ENCODE peak calls at places on chromosomes 2 and 18, in seven cellular contexts. One of them, this sample, is unnamed.

GRCh38 chr2:217054791-217055190 is 194.9 kb upstream of the TNP1 start:
- DNase-seq in IMR-90: no peak
- DNase-seq in type B pancreatic cell: no peak
- DNase-seq in heart left ventricle: no peak
- DNase-seq in omental fat pad: no peak
- DNase-seq in tibial artery: no peak
- DNase-seq in WTC11: no peak
- DNase-seq in this sample: no peak

GRCh38 chr2:127000937-127001336 is 102.2 kb downstream of the TEX51 start:
- DNase-seq in omental fat pad: no peak
- DNase-seq in type B pancreatic cell: no peak
- DNase-seq in tibial artery: no peak
- DNase-seq in WTC11: no peak
- DNase-seq in heart left ventricle: no peak
- DNase-seq in IMR-90: no peak
- DNase-seq in this sample: peak

GRCh38 chr2:190069936-190070696 is 7.6 kb upstream of the MSTN start:
- DNase-seq in omental fat pad: no peak
- DNase-seq in type B pancreatic cell: no peak
- DNase-seq in IMR-90: peak
- DNase-seq in WTC11: no peak
- DNase-seq in tibial artery: no peak
- DNase-seq in heart left ventricle: no peak
- DNase-seq in this sample: peak

GRCh38 chr18:22309191-22309590 is 108.5 kb downstream of the CTAGE1 start:
- DNase-seq in heart left ventricle: no peak
- DNase-seq in IMR-90: peak
- DNase-seq in omental fat pad: no peak
- DNase-seq in type B pancreatic cell: no peak
- DNase-seq in WTC11: no peak
- DNase-seq in tibial artery: no peak
- DNase-seq in this sample: no peak

GRCh38 chr18:30682667-30683066 is 359.9 kb downstream of the DSC3 start:
- DNase-seq in heart left ventricle: no peak
- DNase-seq in type B pancreatic cell: no peak
- DNase-seq in tibial artery: no peak
- DNase-seq in WTC11: no peak
- DNase-seq in omental fat pad: no peak
- DNase-seq in IMR-90: no peak
- DNase-seq in this sample: no peak

GRCh38 chr18:35172009-35172408 is 68.8 kb upstream of the ZNF397 start:
- DNase-seq in heart left ventricle: no peak
- DNase-seq in IMR-90: no peak
- DNase-seq in omental fat pad: no peak
- DNase-seq in type B pancreatic cell: no peak
- DNase-seq in WTC11: no peak
- DNase-seq in tibial artery: no peak
- DNase-seq in this sample: no peak

GRCh38 chr2:100967716-100968115 is 34.4 kb upstream of the RPL31 start:
- DNase-seq in tibial artery: peak
- DNase-seq in WTC11: no peak
- DNase-seq in omental fat pad: no peak
- DNase-seq in type B pancreatic cell: no peak
- DNase-seq in heart left ventricle: no peak
- DNase-seq in IMR-90: no peak
- DNase-seq in this sample: no peak

GRCh38 chr2:98637401-98638144 is 29.2 kb downstream of the UNC50 start:
- DNase-seq in IMR-90: no peak
- DNase-seq in tibial artery: no peak
- DNase-seq in heart left ventricle: no peak
- DNase-seq in WTC11: no peak
- DNase-seq in type B pancreatic cell: no peak
- DNase-seq in omental fat pad: no peak
- DNase-seq in this sample: peak

GRCh38 chr2:24273598-24273997 is 86.7 kb downstream of the ITSN2 start:
- DNase-seq in WTC11: no peak
- DNase-seq in heart left ventricle: no peak
- DNase-seq in IMR-90: no peak
- DNase-seq in omental fat pad: no peak
- DNase-seq in tibial artery: no peak
- DNase-seq in type B pancreatic cell: no peak
- DNase-seq in this sample: no peak

GRCh38 chr2:144701259-144701658 is 181.3 kb upstream of the ZEB2 start:
- DNase-seq in type B pancreatic cell: no peak
- DNase-seq in IMR-90: no peak
- DNase-seq in WTC11: no peak
- DNase-seq in tibial artery: no peak
- DNase-seq in heart left ventricle: no peak
- DNase-seq in omental fat pad: no peak
- DNase-seq in this sample: no peak

GRCh38 chr18:5456577-5457466 is 87.0 kb downstream of the EPB41L3 start:
- DNase-seq in WTC11: peak
- DNase-seq in IMR-90: peak
- DNase-seq in type B pancreatic cell: no peak
- DNase-seq in omental fat pad: no peak
- DNase-seq in tibial artery: no peak
- DNase-seq in heart left ventricle: peak
- DNase-seq in this sample: no peak
- TF ChIP-seq CTCF in WTC11: no peak
- TF ChIP-seq CTCF in IMR-90: peak
- TF ChIP-seq CTCF in type B pancreatic cell: peak
- TF ChIP-seq CTCF in omental fat pad: no peak
- TF ChIP-seq CTCF in tibial artery: peak
- TF ChIP-seq CTCF in heart left ventricle: no peak
- TF ChIP-seq CTCF in this sample: peak

GRCh38 chr2:129587426-129588064 is 391.9 kb upstream of the RAB6C start:
- DNase-seq in WTC11: peak
- DNase-seq in tibial artery: no peak
- DNase-seq in IMR-90: no peak
- DNase-seq in omental fat pad: no peak
- DNase-seq in heart left ventricle: no peak
- DNase-seq in type B pancreatic cell: no peak
- DNase-seq in this sample: no peak
- TF ChIP-seq CTCF in WTC11: peak
- TF ChIP-seq CTCF in tibial artery: no peak
- TF ChIP-seq CTCF in IMR-90: no peak
- TF ChIP-seq CTCF in omental fat pad: no peak
- TF ChIP-seq CTCF in heart left ventricle: no peak
- TF ChIP-seq CTCF in type B pancreatic cell: no peak
- TF ChIP-seq CTCF in this sample: no peak

DNA sequence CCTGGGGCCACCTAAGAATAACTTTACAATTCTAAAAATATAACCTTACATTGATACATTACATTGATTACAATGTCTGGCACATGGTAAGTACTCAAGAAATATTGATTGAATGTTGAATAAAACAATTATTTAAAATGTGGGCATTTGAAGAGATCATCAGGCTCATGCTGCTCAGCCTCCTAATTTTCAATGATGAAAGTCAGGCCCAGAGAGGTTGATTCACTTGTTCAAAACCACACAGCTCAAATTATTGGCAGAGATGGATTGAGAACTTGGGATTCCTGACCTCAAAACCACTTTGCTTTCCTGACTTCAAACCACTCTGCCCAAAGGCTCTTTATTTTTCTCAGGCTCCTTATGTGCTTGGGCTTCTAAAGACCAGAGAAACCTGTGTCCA is 34.7 kb downstream of the ANKRD29 start:
- DNase-seq in IMR-90: no peak
- DNase-seq in tibial artery: no peak
- DNase-seq in heart left ventricle: no peak
- DNase-seq in type B pancreatic cell: no peak
- DNase-seq in omental fat pad: no peak
- DNase-seq in WTC11: no peak
- DNase-seq in this sample: no peak
- TF ChIP-seq CTCF in IMR-90: no peak
- TF ChIP-seq CTCF in tibial artery: no peak
- TF ChIP-seq CTCF in heart left ventricle: no peak
- TF ChIP-seq CTCF in type B pancreatic cell: no peak
- TF ChIP-seq CTCF in omental fat pad: no peak
- TF ChIP-seq CTCF in WTC11: no peak
- TF ChIP-seq CTCF in this sample: no peak

DNA sequence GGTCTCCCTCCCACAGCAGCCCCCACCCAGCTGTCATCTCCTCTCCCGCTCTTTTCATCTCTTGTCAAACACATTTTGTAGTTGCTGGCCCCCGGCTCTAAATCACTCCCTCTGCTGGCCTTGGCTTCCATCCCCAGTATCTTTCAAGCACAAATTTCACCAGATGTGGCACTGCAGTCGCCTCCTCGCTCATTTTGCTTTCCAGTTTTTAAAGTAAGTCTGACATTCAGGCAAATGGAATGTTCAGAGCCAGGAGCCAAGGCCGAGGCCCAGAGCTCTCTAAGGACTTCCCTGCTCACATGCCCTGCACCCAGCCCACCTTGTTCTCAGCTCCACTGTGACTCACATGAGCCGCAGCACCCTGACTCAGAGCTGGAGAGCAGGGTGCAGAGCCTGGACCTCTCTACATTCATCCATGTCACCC is 158.4 kb downstream of the GALNT14 start:
- DNase-seq in tibial artery: peak
- DNase-seq in IMR-90: peak
- DNase-seq in WTC11: no peak
- DNase-seq in omental fat pad: no peak
- DNase-seq in type B pancreatic cell: no peak
- DNase-seq in heart left ventricle: no peak
- DNase-seq in this sample: no peak
- TF ChIP-seq CTCF in tibial artery: peak
- TF ChIP-seq CTCF in IMR-90: no peak
- TF ChIP-seq CTCF in WTC11: no peak
- TF ChIP-seq CTCF in omental fat pad: no peak
- TF ChIP-seq CTCF in type B pancreatic cell: no peak
- TF ChIP-seq CTCF in heart left ventricle: no peak
- TF ChIP-seq CTCF in this sample: no peak

GRCh38 chr2:59176737-59177136 is 935.6 kb upstream of the FANCL start:
- DNase-seq in omental fat pad: no peak
- DNase-seq in type B pancreatic cell: no peak
- DNase-seq in WTC11: no peak
- DNase-seq in heart left ventricle: no peak
- DNase-seq in tibial artery: no peak
- DNase-seq in IMR-90: no peak
- DNase-seq in this sample: no peak
- TF ChIP-seq CTCF in omental fat pad: no peak
- TF ChIP-seq CTCF in type B pancreatic cell: peak
- TF ChIP-seq CTCF in WTC11: no peak
- TF ChIP-seq CTCF in heart left ventricle: no peak
- TF ChIP-seq CTCF in tibial artery: no peak
- TF ChIP-seq CTCF in IMR-90: no peak
- TF ChIP-seq CTCF in this sample: no peak

GRCh38 chr2:205033431-205033830 is 488.2 kb downstream of the PARD3B start:
- DNase-seq in type B pancreatic cell: no peak
- DNase-seq in WTC11: no peak
- DNase-seq in tibial artery: no peak
- DNase-seq in omental fat pad: no peak
- DNase-seq in heart left ventricle: no peak
- DNase-seq in IMR-90: no peak
- DNase-seq in this sample: no peak
- TF ChIP-seq CTCF in type B pancreatic cell: no peak
- TF ChIP-seq CTCF in WTC11: no peak
- TF ChIP-seq CTCF in tibial artery: no peak
- TF ChIP-seq CTCF in omental fat pad: no peak
- TF ChIP-seq CTCF in heart left ventricle: no peak
- TF ChIP-seq CTCF in IMR-90: no peak
- TF ChIP-seq CTCF in this sample: no peak

This sample was measured in activated CD8-positive, alpha-beta T cell treated with anti-CD3 and anti-CD28 coated beads for 36 hours.